ENCODE peak calls at places on chromosomes 13 and 19, in ten cellular contexts. One of them, this sample, is unnamed.

GRCh38 chr19:21256722-21257121 is 72.5 kb downstream of the ZNF708 start:
- DNase-seq in SK-N-SH: peak
- DNase-seq in PC-3: no peak
- DNase-seq in fibroblast of lung: no peak
- DNase-seq in neural progenitor cell: peak
- DNase-seq in GM23338: peak
- DNase-seq in mammary epithelial cell: peak
- DNase-seq in HCT116: peak
- DNase-seq in PC-9: peak
- DNase-seq in H1: peak
- DNase-seq in this sample: no peak

GRCh38 chr13:30804474-30804873 is 69.1 kb downstream of the ALOX5AP start:
- DNase-seq in mammary epithelial cell: no peak
- DNase-seq in SK-N-SH: peak
- DNase-seq in PC-9: no peak
- DNase-seq in fibroblast of lung: no peak
- DNase-seq in HCT116: no peak
- DNase-seq in PC-3: no peak
- DNase-seq in GM23338: peak
- DNase-seq in neural progenitor cell: no peak
- DNase-seq in H1: no peak
- DNase-seq in this sample: no peak

GRCh38 chr13:99374169-99374991 is 67.2 kb upstream of the GPR183 start:
- DNase-seq in HCT116: no peak
- DNase-seq in neural progenitor cell: no peak
- DNase-seq in GM23338: no peak
- DNase-seq in H1: no peak
- DNase-seq in fibroblast of lung: no peak
- DNase-seq in mammary epithelial cell: no peak
- DNase-seq in PC-9: no peak
- DNase-seq in PC-3: no peak
- DNase-seq in SK-N-SH: no peak
- DNase-seq in this sample: no peak

GRCh38 chr19:6423499-6424189 is 967 bp downstream of the KHSRP start:
- DNase-seq in HCT116: no peak
- DNase-seq in mammary epithelial cell: peak
- DNase-seq in fibroblast of lung: peak
- DNase-seq in GM23338: peak
- DNase-seq in PC-9: peak
- DNase-seq in SK-N-SH: peak
- DNase-seq in neural progenitor cell: peak
- DNase-seq in PC-3: peak
- DNase-seq in H1: no peak
- DNase-seq in this sample: no peak

GRCh38 chr19:33693678-33694077 is 71.9 kb downstream of the CHST8 start:
- DNase-seq in H1: no peak
- DNase-seq in PC-9: no peak
- DNase-seq in SK-N-SH: no peak
- DNase-seq in GM23338: no peak
- DNase-seq in PC-3: no peak
- DNase-seq in mammary epithelial cell: no peak
- DNase-seq in neural progenitor cell: no peak
- DNase-seq in fibroblast of lung: no peak
- DNase-seq in HCT116: no peak
- DNase-seq in this sample: no peak

GRCh38 chr13:109199280-109199679 is 569.9 kb downstream of the MYO16 start:
- DNase-seq in HCT116: no peak
- DNase-seq in mammary epithelial cell: no peak
- DNase-seq in PC-9: no peak
- DNase-seq in H1: no peak
- DNase-seq in SK-N-SH: no peak
- DNase-seq in fibroblast of lung: no peak
- DNase-seq in PC-3: no peak
- DNase-seq in GM23338: no peak
- DNase-seq in neural progenitor cell: no peak
- DNase-seq in this sample: no peak

GRCh38 chr19:35347171-35347929 is at the start of gene FFAR1:
- DNase-seq in mammary epithelial cell: no peak
- DNase-seq in GM23338: no peak
- DNase-seq in H1: no peak
- DNase-seq in neural progenitor cell: no peak
- DNase-seq in fibroblast of lung: no peak
- DNase-seq in SK-N-SH: no peak
- DNase-seq in HCT116: no peak
- DNase-seq in PC-3: no peak
- DNase-seq in PC-9: no peak
- DNase-seq in this sample: no peak

GRCh38 chr13:50798923-50799322 is 44.6 kb downstream of the DLEU7 start:
- DNase-seq in PC-3: peak
- DNase-seq in H1: no peak
- DNase-seq in PC-9: no peak
- DNase-seq in neural progenitor cell: no peak
- DNase-seq in SK-N-SH: no peak
- DNase-seq in HCT116: no peak
- DNase-seq in fibroblast of lung: no peak
- DNase-seq in GM23338: no peak
- DNase-seq in mammary epithelial cell: peak
- DNase-seq in this sample: no peak

GRCh38 chr13:36945078-36945477 is 25.0 kb upstream of the SMAD9 start:
- DNase-seq in fibroblast of lung: no peak
- DNase-seq in PC-3: no peak
- DNase-seq in neural progenitor cell: peak
- DNase-seq in mammary epithelial cell: no peak
- DNase-seq in HCT116: no peak
- DNase-seq in SK-N-SH: no peak
- DNase-seq in GM23338: no peak
- DNase-seq in PC-9: no peak
- DNase-seq in H1: no peak
- DNase-seq in this sample: no peak

GRCh38 chr19:50252111-50252886 is 48.9 kb downstream of the MYH14 start:
- DNase-seq in PC-3: peak
- DNase-seq in H1: no peak
- DNase-seq in neural progenitor cell: peak
- DNase-seq in SK-N-SH: peak
- DNase-seq in GM23338: peak
- DNase-seq in fibroblast of lung: peak
- DNase-seq in mammary epithelial cell: no peak
- DNase-seq in HCT116: no peak
- DNase-seq in PC-9: no peak
- DNase-seq in this sample: no peak

GRCh38 chr19:3606174-3606689 is 443 bp downstream of the TBXA2R start:
- DNase-seq in HCT116: peak
- DNase-seq in mammary epithelial cell: no peak
- DNase-seq in GM23338: peak
- DNase-seq in fibroblast of lung: no peak
- DNase-seq in SK-N-SH: peak
- DNase-seq in neural progenitor cell: peak
- DNase-seq in PC-9: peak
- DNase-seq in H1: no peak
- DNase-seq in PC-3: peak
- DNase-seq in this sample: no peak

GRCh38 chr13:111256458-111256857 is 64.0 kb upstream of the TEX29 start:
- DNase-seq in mammary epithelial cell: no peak
- DNase-seq in fibroblast of lung: no peak
- DNase-seq in GM23338: no peak
- DNase-seq in HCT116: no peak
- DNase-seq in neural progenitor cell: no peak
- DNase-seq in SK-N-SH: no peak
- DNase-seq in PC-3: no peak
- DNase-seq in H1: no peak
- DNase-seq in PC-9: no peak
- DNase-seq in this sample: no peak

DNA sequence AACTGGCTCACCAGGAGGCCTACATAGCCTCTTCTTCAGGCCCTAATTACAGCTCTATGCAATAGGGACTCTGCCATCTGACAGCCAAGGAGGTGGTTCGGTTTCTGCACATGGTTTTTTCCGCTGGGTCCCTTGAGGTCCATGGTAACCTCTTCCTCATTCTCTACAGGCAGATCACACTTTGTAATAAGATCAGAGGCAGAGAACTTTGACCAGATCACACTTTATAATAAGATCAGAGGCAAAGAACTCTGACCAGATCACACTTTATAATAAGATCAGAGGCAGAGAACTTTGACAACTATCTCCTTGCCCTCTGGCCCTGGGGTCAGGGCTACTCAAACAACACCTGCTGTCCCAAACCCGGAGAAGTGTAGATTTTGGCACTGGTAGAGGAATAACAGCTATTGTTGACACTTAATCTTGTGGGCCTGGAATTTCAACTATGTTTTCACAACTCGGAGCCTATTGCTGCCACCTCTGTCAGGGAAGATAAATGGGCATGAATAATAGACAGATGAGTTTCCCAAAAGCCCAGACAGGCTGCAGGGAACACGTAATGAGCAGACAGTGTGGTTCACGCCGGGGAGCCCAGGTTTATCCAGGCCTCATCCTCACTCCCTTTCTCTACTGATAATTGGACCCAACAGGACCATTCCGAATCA is 246.1 kb downstream of the UQCRFS1 start:
- DNase-seq in H1: no peak
- DNase-seq in fibroblast of lung: no peak
- DNase-seq in PC-3: no peak
- DNase-seq in neural progenitor cell: peak
- DNase-seq in SK-N-SH: no peak
- DNase-seq in mammary epithelial cell: no peak
- DNase-seq in PC-9: no peak
- DNase-seq in GM23338: no peak
- DNase-seq in HCT116: no peak
- DNase-seq in this sample: no peak
- H3K4me2 ChIP-seq in H1: no peak
- H3K4me2 ChIP-seq in fibroblast of lung: no peak
- H3K4me2 ChIP-seq in PC-3: no peak
- H3K4me2 ChIP-seq in neural progenitor cell: peak
- H3K4me2 ChIP-seq in SK-N-SH: no peak
- H3K4me2 ChIP-seq in mammary epithelial cell: no peak
- H3K4me2 ChIP-seq in PC-9: no peak
- H3K4me2 ChIP-seq in GM23338: no peak
- H3K4me2 ChIP-seq in HCT116: no peak
- H3K4me2 ChIP-seq in this sample: no peak

DNA sequence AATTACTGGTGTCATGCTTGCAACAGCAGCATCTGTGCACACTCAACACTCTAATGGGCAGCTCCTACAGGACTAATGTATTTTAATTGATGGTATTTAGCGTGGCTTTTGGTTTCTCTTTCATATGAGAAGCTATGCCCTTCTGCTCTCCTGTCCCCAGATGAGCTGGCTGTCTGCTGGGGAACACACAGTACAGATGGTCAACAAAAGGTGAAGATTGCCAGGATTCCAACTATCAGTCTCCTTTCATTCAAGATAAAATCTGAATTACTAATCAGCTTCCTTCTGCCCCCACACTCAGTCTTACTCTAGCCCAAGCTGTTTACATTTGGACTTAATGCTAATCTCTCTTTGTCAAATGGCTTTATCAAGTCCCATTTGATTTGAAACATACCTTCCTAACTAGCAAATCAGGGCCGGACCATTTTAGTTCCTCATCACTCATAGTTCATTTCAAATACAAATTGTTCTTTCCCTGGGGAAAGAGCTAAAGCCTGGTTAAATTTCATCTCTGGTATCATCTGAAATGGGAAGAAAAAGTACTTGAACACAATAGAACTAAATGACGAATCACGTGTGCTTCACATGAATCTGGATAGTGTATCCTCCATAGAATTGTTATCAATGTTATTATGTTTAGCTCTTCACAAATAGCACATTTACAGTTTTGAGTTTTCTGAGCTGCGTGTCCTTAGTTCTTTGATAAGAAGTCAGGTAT is 988.0 kb downstream of the PCDH17 start:
- DNase-seq in PC-9: no peak
- DNase-seq in fibroblast of lung: no peak
- DNase-seq in H1: no peak
- DNase-seq in PC-3: no peak
- DNase-seq in HCT116: no peak
- DNase-seq in neural progenitor cell: peak
- DNase-seq in mammary epithelial cell: no peak
- DNase-seq in GM23338: no peak
- DNase-seq in SK-N-SH: peak
- DNase-seq in this sample: no peak
- H3K4me2 ChIP-seq in PC-9: no peak
- H3K4me2 ChIP-seq in fibroblast of lung: no peak
- H3K4me2 ChIP-seq in H1: no peak
- H3K4me2 ChIP-seq in PC-3: no peak
- H3K4me2 ChIP-seq in HCT116: no peak
- H3K4me2 ChIP-seq in neural progenitor cell: peak
- H3K4me2 ChIP-seq in mammary epithelial cell: no peak
- H3K4me2 ChIP-seq in GM23338: peak
- H3K4me2 ChIP-seq in SK-N-SH: no peak
- H3K4me2 ChIP-seq in this sample: no peak

GRCh38 chr19:14406645-14407331 is 12.4 kb downstream of the DDX39A start:
- DNase-seq in fibroblast of lung: no peak
- DNase-seq in H1: no peak
- DNase-seq in mammary epithelial cell: no peak
- DNase-seq in PC-3: no peak
- DNase-seq in GM23338: no peak
- DNase-seq in neural progenitor cell: no peak
- DNase-seq in SK-N-SH: no peak
- DNase-seq in HCT116: no peak
- DNase-seq in PC-9: no peak
- DNase-seq in this sample: no peak
- H3K4me2 ChIP-seq in fibroblast of lung: no peak
- H3K4me2 ChIP-seq in H1: peak
- H3K4me2 ChIP-seq in mammary epithelial cell: no peak
- H3K4me2 ChIP-seq in PC-3: no peak
- H3K4me2 ChIP-seq in GM23338: peak
- H3K4me2 ChIP-seq in neural progenitor cell: no peak
- H3K4me2 ChIP-seq in SK-N-SH: no peak
- H3K4me2 ChIP-seq in HCT116: no peak
- H3K4me2 ChIP-seq in PC-9: no peak
- H3K4me2 ChIP-seq in this sample: no peak

DNA sequence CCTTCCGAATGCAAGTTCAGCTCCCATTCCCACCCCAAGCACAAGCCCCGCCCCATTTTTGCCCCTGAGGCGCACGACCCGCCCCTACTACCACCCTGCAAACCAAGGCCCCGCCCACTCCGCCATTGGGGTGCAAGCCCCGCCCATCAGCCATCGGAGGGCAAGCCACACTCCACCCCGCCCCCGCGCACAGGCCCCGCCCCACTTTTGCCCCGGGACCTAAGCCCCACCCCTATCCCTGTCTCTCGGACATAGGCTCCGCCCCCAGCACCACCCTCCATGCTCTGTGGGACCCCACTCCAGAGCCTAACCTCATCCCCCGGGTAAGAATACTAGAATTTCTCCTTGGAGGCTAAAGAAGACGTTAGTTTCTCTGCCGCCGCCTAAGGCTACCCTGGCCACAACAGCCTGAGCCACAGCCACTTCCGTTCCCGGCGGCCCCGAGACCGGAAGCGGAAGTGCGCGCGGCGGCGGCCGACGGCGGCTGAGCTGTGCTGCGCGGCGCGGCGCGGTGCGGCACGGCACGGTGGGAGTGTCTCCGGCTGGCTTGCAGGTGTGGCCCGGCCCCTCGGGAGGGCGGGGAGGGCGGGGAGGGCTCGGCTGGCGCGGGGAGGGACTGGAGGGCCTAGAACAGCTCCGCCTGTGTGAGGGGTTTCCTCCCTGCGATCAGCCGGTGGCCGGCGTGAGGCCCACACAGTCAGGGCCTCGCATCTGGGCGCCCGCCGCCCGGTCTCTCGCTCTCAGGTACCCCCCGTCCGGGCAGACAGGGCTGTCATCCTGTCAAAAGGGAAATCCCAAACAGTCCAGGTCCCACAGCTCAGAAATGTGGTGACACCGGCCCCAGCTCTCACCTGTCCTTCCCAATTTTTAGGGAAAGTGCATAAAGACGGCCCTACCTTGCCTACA is at the start of gene ZNF333:
- DNase-seq in SK-N-SH: peak
- DNase-seq in neural progenitor cell: peak
- DNase-seq in fibroblast of lung: peak
- DNase-seq in GM23338: peak
- DNase-seq in PC-9: peak
- DNase-seq in HCT116: peak
- DNase-seq in PC-3: peak
- DNase-seq in mammary epithelial cell: peak
- DNase-seq in H1: peak
- DNase-seq in this sample: peak
- H3K4me2 ChIP-seq in SK-N-SH: peak
- H3K4me2 ChIP-seq in neural progenitor cell: peak
- H3K4me2 ChIP-seq in fibroblast of lung: peak
- H3K4me2 ChIP-seq in GM23338: peak
- H3K4me2 ChIP-seq in PC-9: peak
- H3K4me2 ChIP-seq in HCT116: peak
- H3K4me2 ChIP-seq in PC-3: peak
- H3K4me2 ChIP-seq in mammary epithelial cell: peak
- H3K4me2 ChIP-seq in H1: peak
- H3K4me2 ChIP-seq in this sample: peak